ENCODE peak calls at places on chromosomes 5 and 9, in five cellular contexts. G is IMR-90, X is breast epithelium, P is heart left ventricle, E is Peyer's patch. Y is an unnamed sample.

GRCh38 chr5:16727937-16728336 is 111.1 kb upstream of the RETREG1 start:
- DNase-seq in G (no peak), X (peak), P (peak), E (peak), Y (no peak)

GRCh38 chr5:157665467-157666085 is 5.8 kb upstream of the C5orf52 start:
- DNase-seq in G (peak), X (no peak), P (no peak), E (no peak), Y (no peak)

GRCh38 chr5:168327994-168328393 is 36.5 kb downstream of the WWC1 start:
- DNase-seq in G (peak), X (no peak), P (no peak), E (no peak), Y (no peak)

GRCh38 chr9:130919559-130920145 is 19.4 kb downstream of the FIBCD1 start:
- DNase-seq in G (no peak), X (no peak), P (no peak), E (no peak), Y (no peak)

GRCh38 chr5:115749016-115749415 is 67.4 kb downstream of the CDO1 start:
- DNase-seq in G (no peak), X (no peak), P (no peak), E (no peak), Y (no peak)

GRCh38 chr9:20623021-20623747 is 885 bp upstream of the MLLT3 start:
- DNase-seq in G (peak), X (no peak), P (peak), E (peak), Y (peak)

GRCh38 chr5:31783762-31784161 is 144.8 kb downstream of the PDZD2 start:
- DNase-seq in G (no peak), X (no peak), P (no peak), E (no peak), Y (no peak)

GRCh38 chr9:75855509-75855908 is 35.0 kb upstream of the PCSK5 start:
- DNase-seq in G (peak), X (no peak), P (no peak), E (no peak), Y (no peak)

GRCh38 chr9:130896233-130897012 is at the start of gene QRFP:
- DNase-seq in G (no peak), X (no peak), P (no peak), E (no peak), Y (no peak)

GRCh38 chr9:112554516-112554915 is 67.9 kb downstream of the KIAA1958 start:
- DNase-seq in G (peak), X (no peak), P (no peak), E (no peak), Y (no peak)
- TF ChIP-seq CTCF in G (no peak), X (no peak), P (no peak), E (no peak), Y (no peak)

GRCh38 chr9:134065720-134066419 is 2.0 kb downstream of the BRD3 start:
- DNase-seq in G (peak), X (no peak), P (no peak), E (peak), Y (peak)
- TF ChIP-seq POLR2A in G (no peak), X (no peak), P (no peak), E (no peak), Y (no peak)

GRCh38 chr5:112862085-112862484 is 998 bp downstream of the SRP19 start:
- DNase-seq in G (no peak), X (no peak), P (no peak), E (no peak), Y (no peak)
- H3K27ac ChIP-seq in G (no peak), X (peak), P (no peak), E (no peak), Y (no peak)

DNA sequence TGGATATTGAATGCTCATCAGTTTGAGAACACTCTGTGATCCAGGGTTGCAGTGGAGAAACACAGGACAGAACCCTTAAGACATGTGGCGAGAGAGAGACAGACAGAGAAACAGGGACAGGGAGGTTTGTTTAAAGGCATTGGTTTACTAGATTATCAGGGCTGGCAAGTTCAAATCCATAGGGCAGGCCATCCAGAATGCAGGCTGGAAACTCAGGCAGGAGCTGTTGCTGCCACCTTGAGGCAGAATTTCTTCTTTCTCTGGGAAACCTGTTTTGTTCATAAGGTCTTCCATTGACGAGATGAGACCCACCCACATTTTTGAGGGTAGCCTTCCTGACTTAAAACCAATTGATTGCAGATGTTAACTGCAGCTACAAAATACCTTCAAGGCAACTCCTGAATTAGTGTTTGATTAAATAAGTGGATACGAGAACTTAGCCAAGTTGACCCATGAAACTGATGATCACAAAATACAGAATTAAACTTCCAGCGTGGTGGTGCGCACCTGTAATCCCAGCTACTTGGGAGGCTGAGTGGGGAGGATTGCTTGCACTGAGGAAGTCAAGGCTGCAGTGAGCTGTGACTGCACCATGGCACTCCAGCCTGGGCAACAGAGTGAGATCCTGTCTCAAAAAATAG is 55.9 kb downstream of the NSUN2 start:
- DNase-seq in G (peak), X (no peak), P (no peak), E (no peak), Y (no peak)
- TF ChIP-seq CTCF in G (peak), X (peak), P (peak), E (no peak), Y (no peak)

DNA sequence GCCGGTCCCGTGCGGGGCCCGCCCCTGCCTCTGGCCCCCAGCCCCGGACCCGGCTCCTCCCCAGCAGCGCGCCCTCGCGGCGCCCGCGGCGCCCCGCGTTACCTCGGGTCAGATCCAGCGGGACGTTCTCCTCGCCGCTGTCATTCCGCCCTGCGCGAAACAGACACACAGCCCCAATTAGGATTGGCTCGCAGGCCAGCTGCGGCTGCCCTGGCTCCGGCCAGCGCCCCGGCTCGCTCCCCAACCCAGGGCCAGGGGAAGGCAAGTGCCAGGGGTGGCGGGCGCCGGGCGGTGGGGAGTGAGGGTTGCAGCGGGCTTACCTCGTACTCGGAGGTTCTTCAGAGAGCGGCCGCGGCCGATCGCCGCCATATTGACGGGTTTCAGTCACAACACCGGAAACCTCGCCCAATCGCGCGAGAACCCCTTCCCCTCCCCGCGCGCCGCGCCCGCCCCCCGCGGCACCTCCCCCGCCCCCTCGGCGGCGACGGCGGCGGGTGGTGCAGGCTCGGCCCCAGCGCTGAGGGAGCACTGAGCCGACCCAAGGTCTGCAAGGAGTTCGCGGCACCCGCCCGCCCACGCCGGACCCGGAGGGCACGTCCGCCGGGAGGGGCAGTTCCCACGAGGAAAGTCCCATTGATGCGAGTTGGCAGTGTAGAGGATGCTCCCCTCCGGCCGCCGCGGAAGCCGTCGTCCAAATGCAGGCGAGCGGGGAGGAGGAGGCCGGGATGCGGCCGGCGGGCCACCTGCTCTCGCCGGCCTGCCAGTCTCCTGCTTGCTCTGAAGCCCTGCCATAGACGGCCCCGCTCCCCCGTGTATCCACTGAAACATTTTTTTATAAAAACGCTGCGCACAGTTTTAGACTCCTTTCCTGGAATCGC is at the start of gene RICTOR:
- DNase-seq in G (peak), X (peak), P (peak), E (peak), Y (peak)
- TF ChIP-seq POLR2A in G (peak), X (no peak), P (peak), E (no peak), Y (peak)

GRCh38 chr9:136093331-136093986 is 1.6 kb downstream of the NACC2 start:
- DNase-seq in G (no peak), X (no peak), P (peak), E (no peak), Y (no peak)
- H3K27ac ChIP-seq in G (no peak), X (peak), P (peak), E (peak), Y (peak)

GRCh38 chr9:98038958-98039357 is 17.6 kb upstream of the NANS start:
- DNase-seq in G (no peak), X (no peak), P (no peak), E (peak), Y (no peak)
- TF ChIP-seq CTCF in G (no peak), X (no peak), P (no peak), E (no peak), Y (no peak)

GRCh38 chr9:133352635-133353340 is 3.5 kb downstream of the SURF1 start:
- DNase-seq in G (no peak), X (no peak), P (no peak), E (no peak), Y (no peak)
- TF ChIP-seq POLR2A in G (no peak), X (no peak), P (no peak), E (no peak), Y (no peak)

GRCh38 chr5:173670130-173670591 is 53.7 kb upstream of the BOD1 start:
- DNase-seq in G (peak), X (no peak), P (no peak), E (no peak), Y (no peak)
- H3K27ac ChIP-seq in G (no peak), X (peak), P (no peak), E (no peak), Y (no peak)

Y was measured in ovary.